ENCODE peak calls at places on chromosomes 4 and X, in four cellular contexts. S is frontal cortex, O is COR-L47, T is A172. B is an unnamed sample.

GRCh38 chrX:53223955-53224859 is 800 bp downstream of the KDM5C start:
- DNase-seq in S (no peak), O (no peak), T (peak), B (no peak)

GRCh38 chr4:83356899-83357661 is 22.4 kb upstream of the HPSE start:
- DNase-seq in O (no peak), S (no peak), T (peak), B (no peak)

GRCh38 chr4:88291003-88291402 is 6.6 kb upstream of the PPM1K start:
- DNase-seq in S (peak), T (no peak), O (no peak), B (no peak)

GRCh38 chr4:179447308-179447707 is 2005.1 kb upstream of the AGA start:
- DNase-seq in T (no peak), S (no peak), O (no peak), B (no peak)

GRCh38 chr4:150415213-150415612 is 166.7 kb upstream of the MAB21L2 start:
- DNase-seq in S (no peak), T (no peak), O (no peak), B (no peak)

GRCh38 chr4:81913427-81913878 is 441.7 kb upstream of the RASGEF1B start:
- DNase-seq in T (peak), S (peak), O (peak), B (peak)

GRCh38 chr4:39030726-39031125 is 1.5 kb downstream of the TMEM156 start:
- DNase-seq in O (no peak), T (no peak), S (no peak), B (no peak)

GRCh38 chrX:7891928-7892327 is 35.3 kb downstream of the PNPLA4 start:
- DNase-seq in S (no peak), O (no peak), T (no peak), B (no peak)

GRCh38 chr4:93829531-93830089 is 1.1 kb downstream of the ATOH1 start:
- DNase-seq in O (no peak), T (no peak), S (no peak), B (no peak)

GRCh38 chr4:77225022-77225421 is 68.0 kb downstream of the CCNG2 start:
- DNase-seq in T (no peak), S (no peak), O (no peak), B (no peak)

GRCh38 chrX:121479406-121479805 is 432.0 kb downstream of the GLUD2 start:
- DNase-seq in T (no peak), S (no peak), O (no peak), B (peak)

GRCh38 chrX:100745205-100745604 is 13.3 kb upstream of the SYTL4 start:
- DNase-seq in S (no peak), O (no peak), T (no peak), B (no peak)

GRCh38 chrX:78945186-78945912 is at the start of gene P2RY10:
- DNase-seq in O (no peak), S (no peak), T (no peak), B (peak)

GRCh38 chrX:103417933-103418332 is 41.6 kb downstream of the BEX3 start:
- DNase-seq in O (no peak), T (no peak), S (no peak), B (no peak)

GRCh38 chr4:46505131-46505530 is 115.2 kb upstream of the GABRA2 start:
- DNase-seq in T (no peak), O (no peak), S (no peak), B (no peak)

GRCh38 chr4:16224264-16224663 is 2.0 kb downstream of the TAPT1 start:
- DNase-seq in O (no peak), S (no peak), T (no peak), B (peak)

GRCh38 chrX:129496625-129497024 is 26.7 kb downstream of the SMARCA1 start:
- DNase-seq in T (no peak), O (no peak), S (no peak), B (no peak)

GRCh38 chr4:153538408-153539057 is 72.4 kb downstream of the TMEM131L start:
- DNase-seq in T (no peak), S (no peak), O (no peak), B (no peak)

GRCh38 chr4:56086073-56086521 is 137.4 kb downstream of the CEP135 start:
- DNase-seq in O (peak), S (no peak), T (no peak), B (no peak)

GRCh38 chr4:172983014-172983413 is 185.6 kb upstream of the GALNT7 start:
- DNase-seq in O (no peak), T (no peak), S (no peak), B (no peak)

GRCh38 chrX:10126044-10126443 is 30.7 kb upstream of the CLCN4 start:
- DNase-seq in T (no peak), O (no peak), S (no peak), B (no peak)

GRCh38 chr4:75513529-75514130 is 573 bp downstream of the RCHY1 start:
- DNase-seq in S (no peak), T (no peak), O (no peak), B (no peak)

GRCh38 chr4:29081230-29081955 is 1638.8 kb upstream of the PCDH7 start:
- DNase-seq in T (peak), S (no peak), O (peak), B (peak)

GRCh38 chrX:103685396-103685795 is 1.1 kb downstream of the MORF4L2 start:
- DNase-seq in T (no peak), O (no peak), S (no peak), B (no peak)

GRCh38 chrX:29728639-29729038 is 486.7 kb upstream of the MAGEB2 start:
- DNase-seq in T (no peak), O (no peak), S (no peak), B (no peak)

GRCh38 chrX:107632291-107632690 is 4.0 kb downstream of the PRPS1 start:
- DNase-seq in S (no peak), T (no peak), O (no peak), B (no peak)

GRCh38 chrX:151227637-151228036 is 51.3 kb downstream of the GPR50 start:
- DNase-seq in S (no peak), O (no peak), T (no peak), B (no peak)

GRCh38 chrX:106891762-106892161 is 11.4 kb downstream of the RIPPLY1 start:
- DNase-seq in T (no peak), O (no peak), S (no peak), B (no peak)

GRCh38 chr4:153234923-153235322 is 30.7 kb downstream of the TRIM2 start:
- DNase-seq in T (peak), S (no peak), O (no peak), B (peak)

GRCh38 chrX:13386092-13386491 is 66.2 kb upstream of the ATXN3L start:
- DNase-seq in S (no peak), O (no peak), T (peak), B (no peak)

GRCh38 chr4:183503497-183504063 is 1.3 kb upstream of the ING2 start:
- DNase-seq in T (peak), S (no peak), O (no peak), B (no peak)

GRCh38 chrX:136577562-136577961 is 45.5 kb downstream of the VGLL1 start:
- DNase-seq in T (peak), O (peak), S (no peak), B (peak)

GRCh38 chr4:170089743-170090666 is at the start of gene AADAT:
- DNase-seq in T (peak), O (peak), S (peak), B (peak)

GRCh38 chr4:189533603-189534002 is 407.1 kb upstream of the FRG1 start:
- DNase-seq in T (no peak), S (no peak), O (no peak), B (peak)

GRCh38 chrX:152989292-152989658 is 4.6 kb downstream of the PNMA5 start:
- DNase-seq in O (no peak), S (no peak), T (no peak), B (no peak)

GRCh38 chr4:167100120-167100519 is 134.2 kb downstream of the SPOCK3 start:
- DNase-seq in O (peak), S (no peak), T (peak), B (no peak)

GRCh38 chr4:47383829-47384427 is 79.6 kb downstream of the COMMD8 start:
- DNase-seq in O (peak), T (peak), S (peak), B (peak)